ENCODE peak calls at places on chromosomes 1 and 21, in five cellular contexts. One of them, this sample, is unnamed. For H3K9me3, the result is how much of the 10 kb centered on the place peaks cover.

GRCh38 chr1:196308171-196308570 is 300.1 kb downstream of the KCNT2 start:
- DNase-seq in H9: no peak
- DNase-seq in CD8-positive, alpha-beta memory T cell: no peak
- DNase-seq in PC-9: no peak
- DNase-seq in testis: no peak
- DNase-seq in this sample: no peak

GRCh38 chr1:205373022-205373421 is 16.3 kb upstream of the KLHDC8A start:
- DNase-seq in H9: no peak
- DNase-seq in PC-9: no peak
- DNase-seq in testis: peak
- DNase-seq in CD8-positive, alpha-beta memory T cell: no peak
- DNase-seq in this sample: no peak

GRCh38 chr21:45080232-45080631 is 5.9 kb downstream of the ADARB1 start:
- DNase-seq in PC-9: no peak
- DNase-seq in CD8-positive, alpha-beta memory T cell: no peak
- DNase-seq in H9: no peak
- DNase-seq in testis: no peak
- DNase-seq in this sample: no peak

GRCh38 chr1:29096255-29096896 is 27.3 kb downstream of the TMEM200B start:
- DNase-seq in CD8-positive, alpha-beta memory T cell: no peak
- DNase-seq in H9: no peak
- DNase-seq in PC-9: no peak
- DNase-seq in testis: no peak
- DNase-seq in this sample: no peak

GRCh38 chr1:172399369-172400072 is 21.0 kb upstream of the C1orf105 start:
- DNase-seq in H9: no peak
- DNase-seq in testis: peak
- DNase-seq in CD8-positive, alpha-beta memory T cell: peak
- DNase-seq in PC-9: peak
- DNase-seq in this sample: no peak

GRCh38 chr1:180268556-180269044 is 38.5 kb downstream of the LHX4 start:
- DNase-seq in PC-9: no peak
- DNase-seq in testis: no peak
- DNase-seq in CD8-positive, alpha-beta memory T cell: no peak
- DNase-seq in H9: no peak
- DNase-seq in this sample: no peak

GRCh38 chr1:212074313-212074712 is 38.8 kb downstream of the DTL start:
- DNase-seq in H9: no peak
- DNase-seq in PC-9: no peak
- DNase-seq in CD8-positive, alpha-beta memory T cell: no peak
- DNase-seq in testis: no peak
- DNase-seq in this sample: no peak

GRCh38 chr1:186212574-186213224 is 162.4 kb downstream of the TPR start:
- DNase-seq in PC-9: peak
- DNase-seq in CD8-positive, alpha-beta memory T cell: no peak
- DNase-seq in testis: peak
- DNase-seq in H9: peak
- DNase-seq in this sample: no peak

GRCh38 chr1:232853994-232854532 is 48.8 kb downstream of the MAP10 start:
- DNase-seq in CD8-positive, alpha-beta memory T cell: no peak
- DNase-seq in PC-9: no peak
- DNase-seq in testis: no peak
- DNase-seq in H9: no peak
- DNase-seq in this sample: no peak

GRCh38 chr21:16454371-16454770 is 724.6 kb downstream of the USP25 start:
- DNase-seq in CD8-positive, alpha-beta memory T cell: no peak
- DNase-seq in H9: no peak
- DNase-seq in testis: no peak
- DNase-seq in PC-9: no peak
- DNase-seq in this sample: no peak

GRCh38 chr1:206921772-206922265 is at the start of gene FCMR:
- DNase-seq in PC-9: no peak
- DNase-seq in CD8-positive, alpha-beta memory T cell: peak
- DNase-seq in testis: peak
- DNase-seq in H9: no peak
- DNase-seq in this sample: no peak

GRCh38 chr21:46057710-46058241 is 40.1 kb upstream of the COL6A2 start:
- DNase-seq in testis: peak
- DNase-seq in PC-9: no peak
- DNase-seq in CD8-positive, alpha-beta memory T cell: no peak
- DNase-seq in H9: peak
- DNase-seq in this sample: no peak

GRCh38 chr1:85313888-85314696 is 37.7 kb upstream of the BCL10 start:
- DNase-seq in PC-9: peak
- DNase-seq in CD8-positive, alpha-beta memory T cell: no peak
- DNase-seq in testis: peak
- DNase-seq in H9: no peak
- DNase-seq in this sample: no peak

GRCh38 chr1:40627987-40628902 is 37.2 kb downstream of the RIMS3 start:
- DNase-seq in PC-9: no peak
- DNase-seq in CD8-positive, alpha-beta memory T cell: peak
- DNase-seq in H9: no peak
- DNase-seq in testis: no peak
- DNase-seq in this sample: no peak

GRCh38 chr21:37528150-37528937 is 161.8 kb downstream of the DYRK1A start:
- DNase-seq in PC-9: no peak
- DNase-seq in CD8-positive, alpha-beta memory T cell: no peak
- DNase-seq in H9: no peak
- DNase-seq in testis: no peak
- DNase-seq in this sample: no peak

GRCh38 chr1:225699336-225699735 is 46.4 kb upstream of the ENAH start:
- DNase-seq in testis: no peak
- DNase-seq in PC-9: no peak
- DNase-seq in H9: no peak
- DNase-seq in CD8-positive, alpha-beta memory T cell: no peak
- DNase-seq in this sample: no peak

GRCh38 chr1:173356211-173356762 is 120.8 kb upstream of the PRDX6 start:
- DNase-seq in testis: no peak
- DNase-seq in PC-9: no peak
- DNase-seq in H9: no peak
- DNase-seq in CD8-positive, alpha-beta memory T cell: no peak
- DNase-seq in this sample: no peak

DNA sequence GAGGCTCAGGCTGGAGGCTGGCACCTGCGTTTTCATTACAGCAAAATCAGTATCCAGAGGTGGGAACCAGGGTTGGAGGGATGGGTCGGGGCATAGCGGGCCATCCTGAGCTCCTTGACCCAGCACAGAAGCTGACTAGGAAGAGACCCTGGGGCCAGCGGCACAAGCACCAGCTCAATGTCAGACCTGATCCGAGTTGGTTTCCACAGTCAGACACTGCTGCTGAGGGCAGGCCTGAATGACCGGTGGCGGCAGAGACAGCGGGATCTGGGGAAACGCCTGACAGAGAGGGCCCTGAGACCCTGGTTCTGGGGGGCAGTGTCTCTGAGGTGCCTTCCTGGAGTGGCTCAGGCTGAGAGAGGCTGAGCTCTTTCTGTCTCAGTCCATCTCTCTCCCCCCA is 162.0 kb upstream of the C1orf174 start:
- DNase-seq in H9: no peak
- DNase-seq in CD8-positive, alpha-beta memory T cell: no peak
- DNase-seq in PC-9: no peak
- DNase-seq in testis: peak
- DNase-seq in this sample: no peak
- H3K9me3 ChIP-seq in H9: under half
- H3K9me3 ChIP-seq in CD8-positive, alpha-beta memory T cell: under half
- H3K9me3 ChIP-seq in PC-9: under half
- H3K9me3 ChIP-seq in testis: under half
- H3K9me3 ChIP-seq in this sample: under half

DNA sequence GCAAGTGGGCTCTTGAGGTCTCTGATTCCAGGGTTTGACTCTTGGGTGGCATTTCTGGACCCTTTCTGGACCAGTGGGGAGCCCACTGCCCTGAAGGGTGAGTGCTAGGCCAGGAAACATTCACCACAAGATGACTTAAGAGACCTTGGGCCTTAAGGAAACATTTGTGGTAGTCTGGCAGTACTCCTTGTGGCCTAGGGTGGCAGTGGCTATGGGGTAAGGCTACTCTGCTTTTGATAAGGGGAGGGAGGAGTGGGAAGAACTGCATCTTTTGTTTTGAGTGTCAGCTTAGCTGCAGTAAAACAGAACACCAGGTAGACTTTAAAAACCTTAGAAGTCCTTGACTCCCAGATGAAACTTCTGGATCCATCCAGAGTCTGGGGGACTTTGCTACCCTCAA is 529.3 kb upstream of the LRRC7 start:
- DNase-seq in testis: no peak
- DNase-seq in H9: peak
- DNase-seq in CD8-positive, alpha-beta memory T cell: no peak
- DNase-seq in PC-9: no peak
- DNase-seq in this sample: no peak
- H3K9me3 ChIP-seq in testis: under half
- H3K9me3 ChIP-seq in H9: under half
- H3K9me3 ChIP-seq in CD8-positive, alpha-beta memory T cell: under half
- H3K9me3 ChIP-seq in PC-9: under half
- H3K9me3 ChIP-seq in this sample: under half

GRCh38 chr1:152906023-152906565 is 2.3 kb upstream of the IVL start:
- DNase-seq in testis: no peak
- DNase-seq in H9: no peak
- DNase-seq in CD8-positive, alpha-beta memory T cell: no peak
- DNase-seq in PC-9: peak
- DNase-seq in this sample: no peak
- H3K9me3 ChIP-seq in testis: under half
- H3K9me3 ChIP-seq in H9: under half
- H3K9me3 ChIP-seq in CD8-positive, alpha-beta memory T cell: under half
- H3K9me3 ChIP-seq in PC-9: under half
- H3K9me3 ChIP-seq in this sample: under half

DNA sequence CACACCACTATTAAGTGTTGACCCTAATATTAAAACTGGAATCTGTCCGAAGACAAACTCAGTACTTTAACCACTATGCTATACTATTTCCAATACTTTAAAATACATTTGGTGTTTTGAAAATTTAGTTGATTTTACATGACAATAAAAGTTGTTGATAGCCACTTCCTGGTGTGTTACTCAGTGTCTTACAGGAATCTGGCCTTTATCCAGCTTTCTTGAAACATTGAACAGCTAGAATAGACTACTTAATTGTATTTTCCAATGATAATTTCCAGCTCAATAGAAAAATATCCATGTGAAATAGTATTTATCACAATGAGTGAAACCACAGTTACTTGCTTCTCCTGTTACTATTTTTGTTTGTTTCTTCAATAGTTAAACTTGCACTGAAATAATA is 369.6 kb upstream of the ADGRL4 start:
- DNase-seq in testis: no peak
- DNase-seq in PC-9: no peak
- DNase-seq in CD8-positive, alpha-beta memory T cell: no peak
- DNase-seq in H9: no peak
- DNase-seq in this sample: no peak
- H3K9me3 ChIP-seq in testis: under half
- H3K9me3 ChIP-seq in PC-9: under half
- H3K9me3 ChIP-seq in CD8-positive, alpha-beta memory T cell: under half
- H3K9me3 ChIP-seq in H9: under half
- H3K9me3 ChIP-seq in this sample: under half

GRCh38 chr1:39122056-39122455 is 82.4 kb upstream of the MACF1 start:
- DNase-seq in PC-9: no peak
- DNase-seq in CD8-positive, alpha-beta memory T cell: no peak
- DNase-seq in testis: no peak
- DNase-seq in H9: no peak
- DNase-seq in this sample: no peak
- H3K9me3 ChIP-seq in PC-9: under half
- H3K9me3 ChIP-seq in CD8-positive, alpha-beta memory T cell: under half
- H3K9me3 ChIP-seq in testis: under half
- H3K9me3 ChIP-seq in H9: under half
- H3K9me3 ChIP-seq in this sample: under half

DNA sequence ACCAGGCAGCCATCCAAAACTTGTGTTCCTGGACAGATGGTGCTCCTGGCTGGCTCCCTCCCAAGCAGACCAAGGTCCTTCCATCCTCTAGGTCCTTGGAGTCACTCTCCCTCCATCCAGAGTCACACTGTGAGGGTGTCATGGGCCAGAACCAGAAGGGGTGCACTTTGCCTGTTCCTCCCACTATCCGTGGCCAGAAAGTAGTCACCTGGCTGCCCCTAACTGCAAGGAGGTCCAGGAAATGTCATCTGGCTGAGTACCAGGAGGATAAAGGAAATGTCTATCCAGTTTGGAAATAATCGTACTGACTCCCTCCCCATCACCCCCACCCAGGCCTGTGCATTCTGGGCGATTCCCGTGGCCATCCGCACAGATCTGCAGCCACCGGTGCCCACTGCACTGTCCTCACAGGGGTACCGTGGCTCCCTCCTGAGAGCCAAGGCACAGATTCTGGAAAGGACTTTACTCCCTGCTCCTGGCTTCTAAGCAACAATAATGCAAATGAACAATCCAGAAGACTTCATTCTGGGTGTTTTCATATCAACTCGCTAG is 253.2 kb downstream of the NPHP4 start:
- DNase-seq in testis: no peak
- DNase-seq in PC-9: no peak
- DNase-seq in H9: no peak
- DNase-seq in CD8-positive, alpha-beta memory T cell: no peak
- DNase-seq in this sample: no peak
- H3K9me3 ChIP-seq in testis: under half
- H3K9me3 ChIP-seq in PC-9: under half
- H3K9me3 ChIP-seq in H9: under half
- H3K9me3 ChIP-seq in CD8-positive, alpha-beta memory T cell: under half
- H3K9me3 ChIP-seq in this sample: under half